ENCODE peak calls at places on chromosomes 1 and 21, in four cellular contexts. Q is HEK293T, B is K562, D is HepG2. W is an unnamed sample.

GRCh38 chr1:28811766-28812668 is at the start of gene OPRD1:
- DNase-seq in Q (peak), B (peak), D (no peak), W (peak)

GRCh38 chr1:204130989-204131892 is 20.6 kb downstream of the ETNK2 start:
- DNase-seq in Q (no peak), B (no peak), D (no peak), W (no peak)

GRCh38 chr1:220219136-220219442 is 53.2 kb downstream of the RAB3GAP2 start:
- DNase-seq in Q (no peak), B (no peak), D (no peak), W (no peak)

GRCh38 chr1:78607334-78607927 is 12.8 kb upstream of the IFI44L start:
- DNase-seq in Q (peak), B (peak), D (no peak), W (no peak)

GRCh38 chr21:33112670-33113596 is 43.0 kb downstream of the OLIG1 start:
- DNase-seq in Q (no peak), B (no peak), D (no peak), W (no peak)

GRCh38 chr1:208855403-208855802 is 611.2 kb upstream of the PLXNA2 start:
- DNase-seq in Q (no peak), B (no peak), D (no peak), W (no peak)

GRCh38 chr21:29938968-29939858 is 583 bp downstream of the GRIK1 start:
- DNase-seq in Q (peak), B (no peak), D (no peak), W (peak)

GRCh38 chr1:10638559-10639300 is 157.7 kb downstream of the CASZ1 start:
- DNase-seq in Q (no peak), B (no peak), D (no peak), W (peak)

GRCh38 chr1:111752186-111752585 is 3.5 kb upstream of the DDX20 start:
- DNase-seq in Q (no peak), B (no peak), D (no peak), W (no peak)

GRCh38 chr1:77940921-77941570 is 37.8 kb downstream of the FUBP1 start:
- DNase-seq in Q (no peak), B (no peak), D (no peak), W (no peak)

GRCh38 chr1:112937495-112937894 is 18.5 kb downstream of the SLC16A1 start:
- DNase-seq in Q (no peak), B (no peak), D (no peak), W (no peak)

GRCh38 chr21:41166947-41167346 is 1.0 kb upstream of the BACE2 start:
- DNase-seq in Q (no peak), B (no peak), D (no peak), W (no peak)

GRCh38 chr1:28111157-28111556 is 22.7 kb upstream of the EYA3 start:
- DNase-seq in Q (no peak), B (no peak), D (no peak), W (no peak)

GRCh38 chr1:10388387-10388715 is 10.5 kb upstream of the PGD start:
- DNase-seq in Q (no peak), B (no peak), D (peak), W (no peak)

GRCh38 chr1:34908369-34908768 is 21.1 kb downstream of the DLGAP3 start:
- DNase-seq in Q (no peak), B (no peak), D (no peak), W (no peak)

GRCh38 chr1:46285730-46286477 is 17.5 kb downstream of the LRRC41 start:
- DNase-seq in Q (peak), B (no peak), D (no peak), W (peak)

GRCh38 chr21:43984905-43985689 is 27.0 kb upstream of the TRAPPC10 start:
- DNase-seq in Q (no peak), B (no peak), D (no peak), W (no peak)

GRCh38 chr21:34846601-34847112 is 177.9 kb downstream of the CLIC6 start:
- DNase-seq in Q (peak), B (no peak), D (no peak), W (no peak)

GRCh38 chr21:26732442-26733221 is 112.6 kb downstream of the ADAMTS1 start:
- DNase-seq in Q (peak), B (no peak), D (peak), W (peak)

GRCh38 chr1:233022246-233022645 is 71.8 kb downstream of the NTPCR start:
- DNase-seq in Q (no peak), B (no peak), D (no peak), W (no peak)

GRCh38 chr1:3553166-3553939 is 58.0 kb downstream of the MEGF6 start:
- DNase-seq in Q (no peak), B (no peak), D (no peak), W (no peak)
- TF ChIP-seq ELF4 in Q (no peak), B (no peak), D (no peak), W (no peak)

DNA sequence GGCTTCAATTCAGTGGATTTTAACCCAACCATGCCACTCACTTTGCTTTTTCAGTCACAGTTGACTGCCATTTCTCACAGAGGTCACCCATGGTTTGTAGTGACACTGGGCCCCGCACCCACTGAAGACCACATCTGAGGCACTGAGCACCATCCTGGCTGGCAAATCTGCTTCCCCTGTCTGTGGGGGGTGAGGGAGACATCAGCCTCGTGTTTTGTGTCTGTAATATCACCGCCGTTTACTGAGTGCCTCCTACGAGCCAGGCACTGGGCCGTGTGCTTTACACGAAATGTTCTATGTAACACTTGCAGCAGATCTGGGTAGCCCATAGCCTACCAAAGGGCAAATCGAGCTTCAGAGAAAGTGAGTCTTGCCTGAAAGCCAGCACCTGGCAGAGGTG is 161.8 kb downstream of the PGBD5 start:
- DNase-seq in Q (no peak), B (no peak), D (no peak), W (no peak)
- TF ChIP-seq ELF4 in Q (no peak), B (no peak), D (no peak), W (no peak)

GRCh38 chr1:2987773-2988172 is 33.5 kb upstream of the ACTRT2 start:
- DNase-seq in Q (no peak), B (no peak), D (no peak), W (no peak)
- TF ChIP-seq ELF4 in Q (no peak), B (no peak), D (no peak), W (no peak)

GRCh38 chr1:61515096-61515495 is 209.8 kb downstream of the TM2D1 start:
- DNase-seq in Q (no peak), B (no peak), D (no peak), W (no peak)
- TF ChIP-seq ELF4 in Q (no peak), B (no peak), D (no peak), W (no peak)

GRCh38 chr1:40338745-40339419 is 21.8 kb upstream of the COL9A2 start:
- DNase-seq in Q (peak), B (peak), D (peak), W (peak)
- TF ChIP-seq ELF4 in Q (no peak), B (no peak), D (no peak), W (no peak)

GRCh38 chr1:80153762-80154555 is 1147.4 kb upstream of the ADGRL4 start:
- DNase-seq in Q (no peak), B (no peak), D (no peak), W (peak)

GRCh38 chr1:80158266-80158665 is 1151.7 kb upstream of the ADGRL4 start:
- DNase-seq in Q (no peak), B (no peak), D (no peak), W (no peak)

GRCh38 chr1:80158771-80159170 is 1152.2 kb upstream of the ADGRL4 start:
- DNase-seq in Q (no peak), B (no peak), D (no peak), W (no peak)

GRCh38 chr1:80155371-80155770 is 1148.8 kb upstream of the ADGRL4 start:
- DNase-seq in Q (peak), B (no peak), D (no peak), W (no peak)
- TF ChIP-seq ELF4 in Q (no peak), B (no peak), D (no peak), W (no peak)

DNA sequence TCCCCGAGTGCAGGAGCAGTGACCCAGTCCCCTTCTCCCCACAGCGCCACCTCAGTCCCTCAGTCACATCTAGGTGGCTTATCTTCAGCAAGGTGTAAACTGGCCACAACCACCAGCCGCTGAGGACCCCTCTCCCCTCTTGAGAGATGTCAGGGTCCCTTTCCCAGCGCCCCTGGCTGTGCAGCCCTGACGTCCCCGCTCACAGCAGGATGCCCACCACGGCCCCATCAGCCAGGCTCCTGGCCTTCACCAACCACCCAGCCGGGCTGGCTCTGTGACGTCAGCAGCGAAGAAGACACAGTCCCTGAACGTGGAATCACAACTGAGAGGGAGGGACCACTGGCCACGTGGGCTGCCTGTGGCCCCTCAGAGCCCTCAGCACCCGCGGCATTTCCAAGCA is 249.4 kb downstream of the NPHP4 start:
- DNase-seq in Q (no peak), B (no peak), D (no peak), W (no peak)
- TF ChIP-seq ELF4 in Q (no peak), B (no peak), D (no peak), W (no peak)

GRCh38 chr1:4586611-4587010 is 67.8 kb upstream of the AJAP1 start:
- DNase-seq in Q (no peak), B (no peak), D (no peak), W (no peak)

GRCh38 chr1:4584471-4584870 is 69.9 kb upstream of the AJAP1 start:
- DNase-seq in Q (no peak), B (no peak), D (no peak), W (no peak)

GRCh38 chr1:4585705-4586104 is 68.7 kb upstream of the AJAP1 start:
- DNase-seq in Q (no peak), B (no peak), D (no peak), W (no peak)

GRCh38 chr1:4587721-4588120 is 66.7 kb upstream of the AJAP1 start:
- DNase-seq in Q (no peak), B (no peak), D (no peak), W (no peak)

DNA sequence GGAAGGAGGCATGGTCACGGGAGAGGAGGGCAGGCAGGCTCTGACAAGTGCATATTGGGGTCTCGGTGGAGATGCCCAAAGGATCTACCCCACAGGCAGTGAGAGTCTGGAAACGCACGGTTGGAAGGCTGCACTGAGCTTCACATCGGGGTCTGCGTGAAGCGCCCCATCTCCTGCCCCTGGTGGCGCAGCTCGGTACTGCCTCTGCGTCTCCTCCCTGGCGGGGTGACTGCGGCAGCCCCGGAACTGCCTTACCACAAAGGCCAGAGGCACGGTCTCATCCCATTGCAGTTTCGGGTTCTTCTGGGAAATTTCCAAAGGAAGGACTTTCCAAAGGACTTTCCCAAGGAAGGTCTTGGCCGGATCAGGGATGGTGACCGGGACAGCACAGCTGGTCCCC is 69.2 kb upstream of the AJAP1 start:
- DNase-seq in Q (peak), B (peak), D (no peak), W (peak)
- TF ChIP-seq ELF4 in Q (no peak), B (no peak), D (no peak), W (no peak)

GRCh38 chr1:200896571-200897187 is 2.0 kb downstream of the INAVA start:
- DNase-seq in Q (no peak), B (no peak), D (peak), W (no peak)
- TF ChIP-seq ELF4 in Q (no peak), B (no peak), D (no peak), W (no peak)

W was measured in WTC11.